ENCODE peak calls at places on chromosome 13, in ten cellular contexts. T is NCI-H2171 treated with DMSO at 0.1 percent for 48 hours; R is stimulated activated CD4-positive, alpha-beta T cell treated with anti-CD3 and anti-CD28 coated beads, TNF-alpha, amount 100 ng/mL, for 4 hours; Y is vagina; V is heart right ventricle; E is RWPE1; P is activated naive CD4-positive, alpha-beta T cell; I is caudate nucleus; L is effector memory CD4-positive, alpha-beta T cell; K is T follicular helper cell. A is an unnamed sample.

GRCh38 chr13:93262729-93263128 is 36.1 kb downstream of the GPC6 start:
- DNase-seq in K (no peak), E (peak), P (no peak), R (no peak), I (no peak), L (no peak), T (no peak), V (no peak), Y (no peak), A (no peak)

GRCh38 chr13:45258339-45258685 is 57.5 kb upstream of the KCTD4 start:
- DNase-seq in K (no peak), L (no peak), I (no peak), P (no peak), R (no peak), T (no peak), V (no peak), E (no peak), Y (no peak), A (no peak)

GRCh38 chr13:31055589-31055988 is 106.1 kb downstream of the HSPH1 start:
- DNase-seq in K (no peak), V (no peak), T (no peak), I (no peak), Y (no peak), P (no peak), R (no peak), L (no peak), E (no peak), A (no peak)

GRCh38 chr13:28338742-28339141 is 156.2 kb downstream of the FLT1 start:
- DNase-seq in L (no peak), E (no peak), Y (no peak), V (no peak), P (no peak), I (no peak), R (no peak), T (no peak), K (no peak), A (no peak)

GRCh38 chr13:51771418-51772104 is 32.4 kb downstream of the DHRS12 start:
- DNase-seq in K (no peak), I (no peak), T (no peak), P (no peak), E (no peak), R (no peak), L (no peak), Y (peak), V (no peak), A (no peak)

GRCh38 chr13:107450931-107451330 is 764.4 kb downstream of the LIG4 start:
- DNase-seq in Y (no peak), T (no peak), I (no peak), E (peak), P (no peak), K (no peak), V (peak), L (no peak), R (no peak), A (no peak)

GRCh38 chr13:42720116-42720857 is 61.1 kb upstream of the FAM216B start:
- DNase-seq in T (no peak), R (no peak), Y (no peak), E (peak), V (no peak), I (no peak), L (no peak), K (no peak), P (no peak), A (no peak)

GRCh38 chr13:112638157-112638750 is 50.3 kb upstream of the TUBGCP3 start:
- DNase-seq in I (no peak), T (no peak), K (no peak), E (peak), L (no peak), Y (no peak), R (no peak), P (peak), V (no peak), A (no peak)

GRCh38 chr13:98622926-98623325 is 46.0 kb upstream of the STK24 start:
- DNase-seq in E (no peak), I (no peak), V (no peak), P (no peak), L (no peak), K (no peak), R (no peak), T (peak), Y (no peak), A (no peak)

GRCh38 chr13:105773887-105774538 is 761.4 kb downstream of the EFNB2 start:
- DNase-seq in P (no peak), L (no peak), R (no peak), I (no peak), T (no peak), Y (no peak), E (no peak), V (no peak), K (no peak), A (no peak)

GRCh38 chr13:31172001-31172400 is 10.3 kb upstream of the HSPH1 start:
- DNase-seq in Y (no peak), I (no peak), T (no peak), V (no peak), P (no peak), L (no peak), K (no peak), R (no peak), E (peak), A (no peak)

GRCh38 chr13:21625366-21625765 is 21.4 kb upstream of the MICU2 start:
- DNase-seq in E (peak), V (no peak), I (no peak), L (no peak), K (no peak), P (no peak), Y (no peak), T (peak), R (no peak), A (peak)

GRCh38 chr13:113749507-113749906 is 9.5 kb upstream of the TMEM255B start:
- DNase-seq in L (no peak), K (no peak), R (no peak), E (no peak), V (no peak), P (no peak), Y (no peak), T (no peak), I (no peak), A (no peak)

GRCh38 chr13:51501592-51502205 is 48.9 kb upstream of the INTS6 start:
- DNase-seq in L (no peak), Y (no peak), P (no peak), T (no peak), E (no peak), V (no peak), R (no peak), K (no peak), I (no peak), A (no peak)

GRCh38 chr13:111393221-111393790 is 72.9 kb downstream of the TEX29 start:
- DNase-seq in T (no peak), I (no peak), R (no peak), Y (peak), P (no peak), V (no peak), E (no peak), K (no peak), L (no peak), A (no peak)

GRCh38 chr13:110308377-110309158 is 1.5 kb downstream of the COL4A2 start:
- DNase-seq in Y (no peak), L (no peak), P (no peak), V (peak), I (no peak), T (no peak), R (no peak), E (no peak), K (no peak), A (no peak)

GRCh38 chr13:22449251-22449650 is 731.5 kb upstream of the SGCG start:
- DNase-seq in L (no peak), P (no peak), R (no peak), V (no peak), Y (no peak), T (no peak), I (no peak), E (no peak), K (no peak), A (no peak)

GRCh38 chr13:20997301-20998061 is 63.9 kb downstream of the LATS2 start:
- DNase-seq in P (no peak), T (no peak), I (no peak), E (no peak), L (no peak), Y (no peak), V (peak), K (no peak), R (no peak), A (no peak)

GRCh38 chr13:33543631-33544030 is 258.1 kb upstream of the STARD13 start:
- DNase-seq in E (no peak), Y (no peak), T (no peak), L (no peak), K (no peak), R (no peak), V (no peak), I (no peak), P (no peak), A (peak)

GRCh38 chr13:94535231-94535630 is 55.7 kb upstream of the DCT start:
- DNase-seq in Y (no peak), E (no peak), T (no peak), R (no peak), P (no peak), V (no peak), K (no peak), I (no peak), L (no peak), A (no peak)

GRCh38 chr13:110361365-110361911 is 54.4 kb downstream of the COL4A2 start:
- DNase-seq in E (no peak), V (peak), T (no peak), I (no peak), L (no peak), P (no peak), R (no peak), Y (no peak), K (no peak), A (peak)

GRCh38 chr13:102040812-102041211 is 361.0 kb downstream of the FGF14 start:
- DNase-seq in V (no peak), T (peak), Y (no peak), E (no peak), R (no peak), I (no peak), P (no peak), L (no peak), K (no peak), A (no peak)

GRCh38 chr13:113542751-113543424 is 41.7 kb upstream of the TFDP1 start:
- DNase-seq in V (no peak), L (no peak), R (no peak), P (no peak), K (no peak), I (no peak), Y (no peak), T (no peak), E (no peak), A (no peak)

GRCh38 chr13:51907040-51907732 is 45.4 kb downstream of the CCDC70 start:
- DNase-seq in T (no peak), Y (peak), K (no peak), V (no peak), R (no peak), E (no peak), L (no peak), I (no peak), P (no peak), A (no peak)

GRCh38 chr13:72970956-72971355 is 87.8 kb upstream of the KLF5 start:
- DNase-seq in K (no peak), T (no peak), L (no peak), V (no peak), P (no peak), I (no peak), R (no peak), E (peak), Y (no peak), A (no peak)

GRCh38 chr13:31962661-31963345 is 68.8 kb upstream of the FRY start:
- DNase-seq in L (no peak), K (no peak), I (no peak), E (no peak), P (no peak), T (no peak), R (no peak), V (no peak), Y (no peak), A (no peak)

GRCh38 chr13:28337196-28338045 is 157.5 kb downstream of the FLT1 start:
- DNase-seq in K (no peak), P (no peak), V (peak), I (no peak), E (peak), Y (no peak), T (no peak), L (no peak), R (no peak), A (no peak)

GRCh38 chr13:114067381-114067885 is 65.0 kb downstream of the RASA3 start:
- DNase-seq in K (no peak), Y (no peak), L (no peak), I (no peak), P (no peak), R (no peak), V (no peak), E (no peak), T (no peak), A (peak)

GRCh38 chr13:79481685-79482052 is 714 bp downstream of the NDFIP2 start:
- DNase-seq in R (peak), P (peak), E (peak), T (peak), I (no peak), Y (no peak), L (peak), V (no peak), K (peak), A (no peak)

A was measured in pons.